ENCODE peak calls at places on chromosomes 1 and 21, in nine cellular contexts. One of them, this sample, is unnamed.

GRCh38 chr1:186577633-186578032 is 102.6 kb downstream of the PTGS2 start:
- DNase-seq in lower lobe of right lung: no peak
- DNase-seq in psoas muscle: no peak
- DNase-seq in endodermal cell: no peak
- DNase-seq in OCI-LY7: no peak
- DNase-seq in bronchial epithelial cell: no peak
- DNase-seq in fibroblast of lung: no peak
- DNase-seq in cardiac fibroblast: no peak
- DNase-seq in right cardiac atrium: no peak
- DNase-seq in this sample: no peak

GRCh38 chr21:46092026-46092764 is 5.7 kb upstream of the COL6A2 start:
- DNase-seq in lower lobe of right lung: no peak
- DNase-seq in psoas muscle: peak; percentile 81
- DNase-seq in endodermal cell: no peak
- DNase-seq in OCI-LY7: no peak
- DNase-seq in bronchial epithelial cell: no peak
- DNase-seq in fibroblast of lung: peak; percentile 99
- DNase-seq in cardiac fibroblast: peak; percentile 98
- DNase-seq in right cardiac atrium: peak; percentile 77
- DNase-seq in this sample: no peak

GRCh38 chr1:59132353-59132752 is 164.5 kb upstream of the FGGY start:
- DNase-seq in lower lobe of right lung: no peak
- DNase-seq in psoas muscle: no peak
- DNase-seq in endodermal cell: no peak
- DNase-seq in OCI-LY7: no peak
- DNase-seq in bronchial epithelial cell: no peak
- DNase-seq in fibroblast of lung: no peak
- DNase-seq in cardiac fibroblast: no peak
- DNase-seq in right cardiac atrium: no peak
- DNase-seq in this sample: no peak

GRCh38 chr1:8716238-8716637 is 101.2 kb downstream of the RERE start:
- DNase-seq in lower lobe of right lung: no peak
- DNase-seq in psoas muscle: no peak
- DNase-seq in endodermal cell: no peak
- DNase-seq in OCI-LY7: no peak
- DNase-seq in bronchial epithelial cell: no peak
- DNase-seq in fibroblast of lung: no peak
- DNase-seq in cardiac fibroblast: no peak
- DNase-seq in right cardiac atrium: no peak
- DNase-seq in this sample: no peak

GRCh38 chr21:26199471-26199870 is 28.9 kb upstream of the APP start:
- DNase-seq in lower lobe of right lung: no peak
- DNase-seq in psoas muscle: no peak
- DNase-seq in endodermal cell: no peak
- DNase-seq in OCI-LY7: no peak
- DNase-seq in bronchial epithelial cell: peak; percentile 95
- DNase-seq in fibroblast of lung: peak; percentile 81
- DNase-seq in cardiac fibroblast: peak; percentile 67
- DNase-seq in right cardiac atrium: no peak
- DNase-seq in this sample: no peak

GRCh38 chr1:112803906-112804762 is 89.0 kb upstream of the PPM1J start:
- DNase-seq in lower lobe of right lung: peak; percentile 76
- DNase-seq in psoas muscle: peak; percentile 56
- DNase-seq in endodermal cell: peak; percentile 95
- DNase-seq in OCI-LY7: peak; percentile 63
- DNase-seq in bronchial epithelial cell: peak; percentile 58
- DNase-seq in fibroblast of lung: peak; percentile 54
- DNase-seq in cardiac fibroblast: peak; percentile 81
- DNase-seq in right cardiac atrium: peak; percentile 86
- DNase-seq in this sample: peak; percentile 62

GRCh38 chr1:35935436-35935835 is 4.5 kb downstream of the AGO3 start:
- DNase-seq in lower lobe of right lung: no peak
- DNase-seq in psoas muscle: no peak
- DNase-seq in endodermal cell: no peak
- DNase-seq in OCI-LY7: no peak
- DNase-seq in bronchial epithelial cell: no peak
- DNase-seq in fibroblast of lung: peak; percentile 38
- DNase-seq in cardiac fibroblast: peak; percentile 18
- DNase-seq in right cardiac atrium: no peak
- DNase-seq in this sample: no peak

GRCh38 chr1:183484254-183484653 is 12.0 kb downstream of the SMG7 start:
- DNase-seq in lower lobe of right lung: no peak
- DNase-seq in psoas muscle: no peak
- DNase-seq in endodermal cell: no peak
- DNase-seq in OCI-LY7: no peak
- DNase-seq in bronchial epithelial cell: no peak
- DNase-seq in fibroblast of lung: no peak
- DNase-seq in cardiac fibroblast: no peak
- DNase-seq in right cardiac atrium: no peak
- DNase-seq in this sample: no peak

DNA sequence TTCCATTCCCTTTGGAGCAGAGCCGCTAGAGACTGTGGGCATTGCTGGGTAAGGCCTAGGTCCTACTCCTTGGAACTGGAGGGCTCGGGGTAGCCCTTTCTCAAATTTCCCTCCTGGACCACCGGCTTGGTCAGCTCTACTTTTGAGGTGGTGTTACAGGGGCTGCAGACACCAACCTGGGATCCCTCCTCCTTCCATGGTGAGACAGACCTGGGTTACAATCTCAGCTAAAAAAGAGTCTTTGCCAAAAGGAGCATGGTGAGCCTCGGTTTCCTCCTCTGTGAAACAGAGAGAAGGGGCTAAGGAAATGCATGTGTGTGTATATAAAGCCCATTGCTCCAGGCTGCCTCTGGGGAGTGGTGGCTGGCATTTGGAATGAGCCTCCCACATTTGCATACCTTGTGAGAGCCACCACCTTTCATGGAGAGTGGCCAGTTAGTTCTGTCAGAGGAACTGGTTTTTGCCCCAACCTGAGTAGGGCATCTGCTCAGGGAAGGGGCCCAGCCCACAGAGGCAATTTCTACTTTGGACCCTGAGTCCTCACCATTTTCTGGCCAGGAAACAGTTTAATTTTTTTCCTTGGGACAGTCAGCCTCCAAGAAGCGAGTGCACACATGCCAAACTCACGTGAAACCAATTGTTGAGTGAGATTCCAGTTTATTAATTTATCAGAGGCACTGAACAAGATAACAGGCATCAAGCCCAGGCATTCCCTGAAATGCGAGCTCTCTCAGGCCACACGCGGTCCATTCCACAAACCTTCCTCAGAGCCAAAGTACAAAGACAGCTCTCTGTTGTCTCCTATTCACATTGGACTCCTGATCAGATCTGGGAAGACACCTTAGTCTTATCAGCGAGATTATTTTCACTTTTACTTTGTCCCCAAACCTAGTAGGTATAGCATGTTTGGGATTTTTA is 897 bp upstream of the SLC6A9 start:
- DNase-seq in lower lobe of right lung: no peak
- DNase-seq in psoas muscle: no peak
- DNase-seq in endodermal cell: no peak
- DNase-seq in OCI-LY7: no peak
- DNase-seq in bronchial epithelial cell: no peak
- DNase-seq in fibroblast of lung: no peak
- DNase-seq in cardiac fibroblast: no peak
- DNase-seq in right cardiac atrium: no peak
- DNase-seq in this sample: no peak
- H3K4me3 ChIP-seq in lower lobe of right lung: peak overlapping the region; percentile 96
- H3K4me3 ChIP-seq in psoas muscle: no peak overlapping the region
- H3K4me3 ChIP-seq in endodermal cell: peak overlapping the region; percentile 93
- H3K4me3 ChIP-seq in OCI-LY7: peak overlapping the region; percentile 98
- H3K4me3 ChIP-seq in bronchial epithelial cell: peak overlapping the region; percentile 88
- H3K4me3 ChIP-seq in fibroblast of lung: peak overlapping the region; percentile 68
- H3K4me3 ChIP-seq in cardiac fibroblast: no peak overlapping the region
- H3K4me3 ChIP-seq in right cardiac atrium: no peak overlapping the region
- H3K4me3 ChIP-seq in this sample: no peak overlapping the region

GRCh38 chr1:3705341-3705950 is 46.8 kb upstream of the CCDC27 start:
- DNase-seq in lower lobe of right lung: no peak
- DNase-seq in psoas muscle: no peak
- DNase-seq in endodermal cell: no peak
- DNase-seq in OCI-LY7: no peak
- DNase-seq in bronchial epithelial cell: no peak
- DNase-seq in fibroblast of lung: no peak
- DNase-seq in cardiac fibroblast: no peak
- DNase-seq in right cardiac atrium: no peak
- DNase-seq in this sample: no peak

GRCh38 chr1:3707939-3708328 is 44.3 kb upstream of the CCDC27 start:
- DNase-seq in lower lobe of right lung: no peak
- DNase-seq in psoas muscle: no peak
- DNase-seq in endodermal cell: no peak
- DNase-seq in OCI-LY7: no peak
- DNase-seq in bronchial epithelial cell: no peak
- DNase-seq in fibroblast of lung: no peak
- DNase-seq in cardiac fibroblast: no peak
- DNase-seq in right cardiac atrium: no peak
- DNase-seq in this sample: no peak

GRCh38 chr1:3707298-3707938 is 44.8 kb upstream of the CCDC27 start:
- DNase-seq in lower lobe of right lung: no peak
- DNase-seq in psoas muscle: no peak
- DNase-seq in endodermal cell: peak; percentile 85
- DNase-seq in OCI-LY7: no peak
- DNase-seq in bronchial epithelial cell: peak; percentile 48
- DNase-seq in fibroblast of lung: no peak
- DNase-seq in cardiac fibroblast: no peak
- DNase-seq in right cardiac atrium: no peak
- DNase-seq in this sample: no peak

GRCh38 chr1:3708696-3709246 is 43.5 kb upstream of the CCDC27 start:
- DNase-seq in lower lobe of right lung: no peak
- DNase-seq in psoas muscle: no peak
- DNase-seq in endodermal cell: peak; percentile 77
- DNase-seq in OCI-LY7: no peak
- DNase-seq in bronchial epithelial cell: no peak
- DNase-seq in fibroblast of lung: no peak
- DNase-seq in cardiac fibroblast: no peak
- DNase-seq in right cardiac atrium: no peak
- DNase-seq in this sample: no peak

DNA sequence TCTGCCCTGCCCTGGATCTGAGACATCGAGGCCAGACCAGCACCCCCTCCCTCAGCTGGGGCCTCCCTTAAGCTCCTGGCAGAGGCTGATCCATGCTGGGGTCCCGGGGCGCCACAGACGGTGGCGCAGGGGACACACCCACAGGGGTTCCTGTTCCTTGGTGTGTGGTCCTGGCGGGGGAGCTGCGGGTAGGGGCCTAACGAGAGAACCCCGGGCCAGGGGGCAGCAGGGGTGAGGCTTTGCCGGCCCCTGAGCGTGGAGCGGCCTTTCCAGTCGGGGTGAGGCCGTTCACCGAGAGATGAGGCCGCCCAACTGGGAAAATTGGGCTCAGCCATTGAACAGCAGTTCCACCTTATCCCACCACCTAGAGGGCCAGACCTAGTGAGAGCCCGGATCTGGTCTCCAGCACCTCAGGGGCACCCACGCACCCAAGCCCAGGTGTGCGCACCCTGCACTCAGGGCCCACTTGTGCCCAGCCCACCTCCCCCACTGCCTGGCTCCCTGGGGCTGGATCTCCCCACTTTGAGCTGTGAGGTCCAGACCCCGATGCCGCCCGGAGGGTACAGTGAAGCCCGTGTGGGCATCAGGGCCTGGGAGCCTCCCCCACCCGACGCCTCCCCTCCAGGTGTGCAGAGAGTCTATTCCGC is 45.5 kb upstream of the CCDC27 start:
- DNase-seq in lower lobe of right lung: no peak
- DNase-seq in psoas muscle: no peak
- DNase-seq in endodermal cell: no peak
- DNase-seq in OCI-LY7: no peak
- DNase-seq in bronchial epithelial cell: no peak
- DNase-seq in fibroblast of lung: no peak
- DNase-seq in cardiac fibroblast: no peak
- DNase-seq in right cardiac atrium: no peak
- DNase-seq in this sample: no peak
- H3K4me3 ChIP-seq in lower lobe of right lung: no peak overlapping the region
- H3K4me3 ChIP-seq in psoas muscle: no peak overlapping the region
- H3K4me3 ChIP-seq in endodermal cell: no peak overlapping the region
- H3K4me3 ChIP-seq in OCI-LY7: no peak overlapping the region
- H3K4me3 ChIP-seq in bronchial epithelial cell: no peak overlapping the region
- H3K4me3 ChIP-seq in fibroblast of lung: no peak overlapping the region
- H3K4me3 ChIP-seq in cardiac fibroblast: no peak overlapping the region
- H3K4me3 ChIP-seq in right cardiac atrium: no peak overlapping the region
- H3K4me3 ChIP-seq in this sample: no peak overlapping the region

GRCh38 chr1:210335001-210335400 is 6.3 kb downstream of the HHAT start:
- DNase-seq in lower lobe of right lung: no peak
- DNase-seq in psoas muscle: no peak
- DNase-seq in endodermal cell: no peak
- DNase-seq in OCI-LY7: no peak
- DNase-seq in bronchial epithelial cell: no peak
- DNase-seq in fibroblast of lung: no peak
- DNase-seq in cardiac fibroblast: no peak
- DNase-seq in right cardiac atrium: no peak
- DNase-seq in this sample: no peak

GRCh38 chr1:210332719-210333398 is 4.2 kb downstream of the HHAT start:
- DNase-seq in lower lobe of right lung: no peak
- DNase-seq in psoas muscle: no peak
- DNase-seq in endodermal cell: no peak
- DNase-seq in OCI-LY7: peak; percentile 91
- DNase-seq in bronchial epithelial cell: peak; percentile 90
- DNase-seq in fibroblast of lung: peak; percentile 73
- DNase-seq in cardiac fibroblast: peak; percentile 9
- DNase-seq in right cardiac atrium: no peak
- DNase-seq in this sample: peak; percentile 61

GRCh38 chr1:210328746-210329488 is at the start of gene HHAT:
- DNase-seq in lower lobe of right lung: peak; percentile 93
- DNase-seq in psoas muscle: peak; percentile 86
- DNase-seq in endodermal cell: peak; percentile 88
- DNase-seq in OCI-LY7: peak; percentile 80
- DNase-seq in bronchial epithelial cell: peak; percentile 68
- DNase-seq in fibroblast of lung: peak; percentile 78
- DNase-seq in cardiac fibroblast: peak; percentile 79
- DNase-seq in right cardiac atrium: peak; percentile 96
- DNase-seq in this sample: peak; percentile 21

GRCh38 chr1:210330279-210330866 is 1.7 kb downstream of the HHAT start:
- DNase-seq in lower lobe of right lung: no peak
- DNase-seq in psoas muscle: no peak
- DNase-seq in endodermal cell: no peak
- DNase-seq in OCI-LY7: no peak
- DNase-seq in bronchial epithelial cell: no peak
- DNase-seq in fibroblast of lung: peak; percentile 70
- DNase-seq in cardiac fibroblast: no peak
- DNase-seq in right cardiac atrium: no peak
- DNase-seq in this sample: no peak

GRCh38 chr1:210332233-210332632 is 3.5 kb downstream of the HHAT start:
- DNase-seq in lower lobe of right lung: no peak
- DNase-seq in psoas muscle: no peak
- DNase-seq in endodermal cell: no peak
- DNase-seq in OCI-LY7: no peak
- DNase-seq in bronchial epithelial cell: peak; percentile 29
- DNase-seq in fibroblast of lung: no peak
- DNase-seq in cardiac fibroblast: no peak
- DNase-seq in right cardiac atrium: no peak
- DNase-seq in this sample: peak; percentile 50
- H3K4me3 ChIP-seq in lower lobe of right lung: no peak overlapping the region
- H3K4me3 ChIP-seq in psoas muscle: no peak overlapping the region
- H3K4me3 ChIP-seq in endodermal cell: no peak overlapping the region
- H3K4me3 ChIP-seq in OCI-LY7: peak overlapping the region; percentile 41
- H3K4me3 ChIP-seq in bronchial epithelial cell: no peak overlapping the region
- H3K4me3 ChIP-seq in fibroblast of lung: no peak overlapping the region
- H3K4me3 ChIP-seq in cardiac fibroblast: no peak overlapping the region
- H3K4me3 ChIP-seq in right cardiac atrium: no peak overlapping the region
- H3K4me3 ChIP-seq in this sample: peak overlapping the region; percentile 24

DNA sequence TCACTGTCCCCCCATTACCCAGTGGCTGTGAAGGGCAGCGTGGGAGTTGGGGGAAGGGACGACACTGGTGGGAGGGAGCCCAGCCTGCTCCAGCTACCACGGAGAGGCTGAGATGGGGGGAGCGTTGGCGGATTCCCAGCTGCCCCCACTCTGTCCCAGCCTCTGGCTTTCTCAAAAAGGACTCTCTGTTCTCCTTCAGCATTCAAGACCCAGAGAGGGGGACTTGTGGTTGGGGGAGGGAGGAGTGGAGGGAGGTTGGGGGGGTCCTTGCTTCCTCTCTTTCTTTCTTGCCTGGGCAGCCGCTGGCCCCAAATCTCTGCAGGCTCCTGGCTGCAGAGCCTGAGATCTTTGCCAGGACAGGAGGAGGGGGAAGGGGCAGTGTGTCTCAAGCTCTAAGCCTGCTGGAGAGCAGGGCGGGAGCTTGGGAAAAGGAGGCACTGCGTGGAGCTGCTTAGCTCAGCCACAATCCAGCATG is 2.2 kb downstream of the ATP1A2 start:
- DNase-seq in lower lobe of right lung: no peak
- DNase-seq in psoas muscle: no peak
- DNase-seq in endodermal cell: peak; percentile 74
- DNase-seq in OCI-LY7: no peak
- DNase-seq in bronchial epithelial cell: no peak
- DNase-seq in fibroblast of lung: peak; percentile 35
- DNase-seq in cardiac fibroblast: no peak
- DNase-seq in right cardiac atrium: peak; percentile 82
- DNase-seq in this sample: no peak
- H3K4me3 ChIP-seq in lower lobe of right lung: no peak overlapping the region
- H3K4me3 ChIP-seq in psoas muscle: peak overlapping the region; percentile 82
- H3K4me3 ChIP-seq in endodermal cell: no peak overlapping the region
- H3K4me3 ChIP-seq in OCI-LY7: no peak overlapping the region
- H3K4me3 ChIP-seq in bronchial epithelial cell: no peak overlapping the region
- H3K4me3 ChIP-seq in fibroblast of lung: peak overlapping the region; percentile 64
- H3K4me3 ChIP-seq in cardiac fibroblast: no peak overlapping the region
- H3K4me3 ChIP-seq in right cardiac atrium: peak overlapping the region; percentile 40
- H3K4me3 ChIP-seq in this sample: no peak overlapping the region

This sample was measured in CD4-positive, CD25-positive, alpha-beta regulatory T cell.